ENCODE peak calls at places on chromosomes 12 and 14, in four cellular contexts. Z is NB4, S is WTC11, C is fibroblast of pulmonary artery. A is an unnamed sample.

GRCh38 chr12:86379337-86379736 is 123.1 kb upstream of the MGAT4C start:
- DNase-seq in C (no peak), Z (no peak), S (no peak), A (no peak)

GRCh38 chr14:76698191-76698590 is 63.1 kb upstream of the VASH1 start:
- DNase-seq in S (no peak), Z (no peak), C (no peak), A (no peak)

GRCh38 chr12:115626210-115626609 is 651.3 kb downstream of the MED13L start:
- DNase-seq in C (no peak), S (no peak), Z (no peak), A (no peak)

GRCh38 chr14:67133595-67134441 is 55.4 kb upstream of the GARIN2 start:
- DNase-seq in C (peak), Z (no peak), S (no peak), A (no peak)

GRCh38 chr12:54959291-54960018 is 25.1 kb downstream of the TESPA1 start:
- DNase-seq in S (no peak), C (no peak), Z (no peak), A (no peak)

GRCh38 chr14:65910108-65910507 is 497.6 kb downstream of the FUT8 start:
- DNase-seq in Z (no peak), S (no peak), C (peak), A (no peak)

GRCh38 chr12:65464930-65465329 is 186.4 kb downstream of the MSRB3 start:
- DNase-seq in S (no peak), Z (no peak), C (peak), A (no peak)

GRCh38 chr12:124949779-124950728 is 35.6 kb upstream of the UBC start:
- DNase-seq in Z (no peak), C (no peak), S (no peak), A (no peak)

GRCh38 chr14:55807536-55807935 is 227.5 kb downstream of the KTN1 start:
- DNase-seq in C (no peak), Z (no peak), S (no peak), A (no peak)

GRCh38 chr14:54762296-54762695 is 140.3 kb downstream of the GCH1 start:
- DNase-seq in Z (no peak), S (no peak), C (peak), A (no peak)

GRCh38 chr14:64717870-64718269 is 13.6 kb downstream of the PLEKHG3 start:
- DNase-seq in C (no peak), S (peak), Z (no peak), A (no peak)

GRCh38 chr12:32336261-32336660 is 63.1 kb upstream of the FGD4 start:
- DNase-seq in Z (no peak), C (no peak), S (no peak), A (no peak)

GRCh38 chr12:42285431-42285830 is 40.5 kb downstream of the ZCRB1 start:
- DNase-seq in C (no peak), S (no peak), Z (no peak), A (no peak)

GRCh38 chr12:120314220-120314619 is 12.1 kb downstream of the SIRT4 start:
- DNase-seq in S (peak), C (no peak), Z (peak), A (no peak)

GRCh38 chr12:90953956-90954421 is 987 bp downstream of the CCER1 start:
- DNase-seq in Z (peak), S (peak), C (no peak), A (no peak)

GRCh38 chr14:24367506-24368214 is at the start of gene NFATC4:
- DNase-seq in C (peak), Z (peak), S (peak), A (peak)